ENCODE peak calls at places on chromosome 13, in nine cellular contexts. F is kidney epithelial cell, B is AG04450, D is fibroblast of mammary gland, Q is endodermal cell, E is pancreas, A is fibroblast of pulmonary artery, S is body of pancreas, L is IMR-90. Y is an unnamed sample.
A peak's percentile ranks its signal among the peaks of the same experiment; 100 is the strongest.

GRCh38 chr13:111975539-111976473 is 91.1 kb upstream of the SOX1 start:
- DNase-seq in F (no peak), B (no peak), D (no peak), Q (no peak), E (no peak), A (no peak), S (no peak), L (no peak), Y (no peak)

GRCh38 chr13:29849731-29850212 is 645 bp downstream of the UBL3 start:
- DNase-seq in F (peak; percentile 35), B (no peak), D (peak; percentile 73), Q (peak; percentile 75), E (peak; percentile 81), A (peak; percentile 50), S (peak; percentile 79), L (peak; percentile 71), Y (peak; percentile 53)

GRCh38 chr13:88717946-88718345 is 1046.8 kb downstream of the SLITRK5 start:
- DNase-seq in F (no peak), B (no peak), D (no peak), Q (no peak), E (no peak), A (no peak), S (no peak), L (no peak), Y (no peak)

GRCh38 chr13:95455782-95456181 is 96.7 kb upstream of the CLDN10 start:
- DNase-seq in F (no peak), B (no peak), D (no peak), Q (no peak), E (no peak), A (no peak), S (no peak), L (no peak), Y (no peak)

GRCh38 chr13:35874704-35875103 is 256.5 kb downstream of the DCLK1 start:
- DNase-seq in F (no peak), B (no peak), D (no peak), Q (no peak), E (no peak), A (no peak), S (no peak), L (no peak), Y (no peak)

GRCh38 chr13:100646030-100646673 is 28.4 kb downstream of the TMTC4 start:
- DNase-seq in F (no peak), B (no peak), D (peak; percentile 45), Q (peak; percentile 78), E (no peak), A (peak; percentile 60), S (peak; percentile 38), L (peak; percentile 31), Y (peak; percentile 54)

GRCh38 chr13:108269601-108270328 is at the start of gene TNFSF13B:
- DNase-seq in F (no peak), B (no peak), D (peak; percentile 46), Q (peak; percentile 91), E (peak; percentile 78), A (peak; percentile 53), S (peak; percentile 74), L (peak; percentile 40), Y (peak; percentile 48)

GRCh38 chr13:85108356-85108755 is 690.9 kb downstream of the SLITRK6 start:
- DNase-seq in F (no peak), B (no peak), D (no peak), Q (no peak), E (no peak), A (no peak), S (no peak), L (no peak), Y (no peak)

GRCh38 chr13:27406178-27406939 is 18.1 kb upstream of the GTF3A start:
- DNase-seq in F (no peak), B (no peak), D (peak; percentile 52), Q (no peak), E (no peak), A (peak; percentile 61), S (peak; percentile 38), L (peak; percentile 49), Y (peak; percentile 61)

GRCh38 chr13:71320452-71320851 is 546.6 kb downstream of the DACH1 start:
- DNase-seq in F (no peak), B (peak; percentile 7), D (peak; percentile 4), Q (peak; percentile 63), E (no peak), A (peak; percentile 68), S (no peak), L (peak; percentile 41), Y (peak; percentile 61)

GRCh38 chr13:110346661-110347067 is 39.6 kb downstream of the COL4A2 start:
- DNase-seq in F (no peak), B (no peak), D (no peak), Q (no peak), E (no peak), A (no peak), S (no peak), L (no peak), Y (peak; percentile 51)

GRCh38 chr13:48625396-48626076 is 28.2 kb upstream of the CYSLTR2 start:
- DNase-seq in F (no peak), B (no peak), D (no peak), Q (no peak), E (no peak), A (no peak), S (no peak), L (no peak), Y (no peak)

GRCh38 chr13:110012102-110012739 is 225.8 kb upstream of the IRS2 start:
- DNase-seq in F (peak; percentile 97), B (peak; percentile 79), D (peak; percentile 98), Q (no peak), E (no peak), A (peak; percentile 93), S (no peak), L (peak; percentile 97), Y (peak; percentile 96)

GRCh38 chr13:94309997-94310842 is 169.3 kb downstream of the DCT start:
- DNase-seq in F (peak; percentile 37), B (peak; percentile 68), D (peak; percentile 94), Q (no peak), E (no peak), A (peak; percentile 94), S (no peak), L (peak; percentile 96), Y (peak; percentile 92)

GRCh38 chr13:21435710-21436151 is 23.4 kb downstream of the ZDHHC20 start:
- DNase-seq in F (peak; percentile 75), B (peak; percentile 23), D (peak; percentile 91), Q (no peak), E (no peak), A (peak; percentile 84), S (peak; percentile 70), L (peak; percentile 89), Y (peak; percentile 90)

GRCh38 chr13:75180805-75181455 is 301.0 kb downstream of the TBC1D4 start:
- DNase-seq in F (no peak), B (no peak), D (peak; percentile 28), Q (no peak), E (no peak), A (peak; percentile 39), S (no peak), L (peak; percentile 50), Y (peak; percentile 72)

GRCh38 chr13:110418944-110419343 is 111.9 kb downstream of the COL4A2 start:
- DNase-seq in F (no peak), B (no peak), D (no peak), Q (no peak), E (no peak), A (no peak), S (no peak), L (no peak), Y (no peak)

GRCh38 chr13:64529874-64530485 is 2700.2 kb downstream of the PCDH9 start:
- DNase-seq in F (no peak), B (no peak), D (peak; percentile 14), Q (peak; percentile 71), E (no peak), A (peak; percentile 26), S (peak; percentile 23), L (no peak), Y (peak; percentile 22)

GRCh38 chr13:62360609-62361008 is 945.0 kb upstream of the PCDH20 start:
- DNase-seq in F (no peak), B (no peak), D (no peak), Q (no peak), E (no peak), A (no peak), S (no peak), L (no peak), Y (no peak)

GRCh38 chr13:97753942-97754670 is 199.4 kb upstream of the IPO5 start:
- DNase-seq in F (no peak), B (no peak), D (no peak), Q (peak; percentile 81), E (no peak), A (no peak), S (no peak), L (no peak), Y (no peak)

GRCh38 chr13:33862006-33862405 is 44.1 kb downstream of the RFC3 start:
- DNase-seq in F (no peak), B (no peak), D (no peak), Q (no peak), E (no peak), A (no peak), S (no peak), L (no peak), Y (no peak)
- H3K4me3 ChIP-seq in F (no peak overlapping the region), B (no peak overlapping the region), D (no peak overlapping the region), Q (no peak overlapping the region), E (no peak overlapping the region), A (no peak overlapping the region), S (no peak overlapping the region), L (no peak overlapping the region), Y (no peak overlapping the region)

GRCh38 chr13:23674795-23675640 is 104.8 kb downstream of the TNFRSF19 start:
- DNase-seq in F (no peak), B (peak; percentile 92), D (peak; percentile 96), Q (no peak), E (no peak), A (peak; percentile 83), S (no peak), L (peak; percentile 99), Y (peak; percentile 52)
- TF ChIP-seq CTCF in F (no peak), B (no peak), D (no peak), Q (no peak), E (no peak), A (no peak), S (no peak), L (no peak), Y (no peak)

GRCh38 chr13:50387124-50387581 is 371.9 kb downstream of the KCNRG start:
- DNase-seq in F (no peak), B (no peak), D (peak; percentile 41), Q (peak; percentile 83), E (peak; percentile 62), A (peak; percentile 16), S (peak; percentile 56), L (peak; percentile 42), Y (no peak)
- H3K4me3 ChIP-seq in F (no peak overlapping the region), B (no peak overlapping the region), D (no peak overlapping the region), Q (no peak overlapping the region), E (no peak overlapping the region), A (no peak overlapping the region), S (no peak overlapping the region), L (no peak overlapping the region), Y (no peak overlapping the region)

GRCh38 chr13:40114305-40114896 is 458.9 kb downstream of the COG6 start:
- DNase-seq in F (no peak), B (no peak), D (peak; percentile 38), Q (no peak), E (no peak), A (no peak), S (no peak), L (no peak), Y (no peak)

GRCh38 chr13:40113644-40114304 is 458.3 kb downstream of the COG6 start:
- DNase-seq in F (no peak), B (no peak), D (peak; percentile 96), Q (no peak), E (no peak), A (peak; percentile 59), S (peak; percentile 18), L (no peak), Y (peak; percentile 77)

GRCh38 chr13:40103864-40104263 is 448.4 kb downstream of the COG6 start:
- DNase-seq in F (no peak), B (no peak), D (no peak), Q (no peak), E (no peak), A (no peak), S (no peak), L (no peak), Y (no peak)

GRCh38 chr13:40109324-40109958 is 454.0 kb downstream of the COG6 start:
- DNase-seq in F (peak; percentile 81), B (peak; percentile 70), D (peak; percentile 98), Q (no peak), E (no peak), A (peak; percentile 97), S (no peak), L (peak; percentile 73), Y (peak; percentile 99)
- TF ChIP-seq CTCF in F (no peak), B (no peak), D (no peak), Q (no peak), E (no peak), A (no peak), S (no peak), L (no peak), Y (no peak)